ENCODE peak calls at places on chromosome 15, in four cellular contexts. W is IMR-90; S is activated CD8-positive, alpha-beta T cell treated with anti-CD3 and anti-CD28 coated beads for 36 hours; R is left ventricle myocardium inferior. O is an unnamed sample.

GRCh38 chr15:60091150-60091549 is 87.0 kb downstream of the FOXB1 start:
- DNase-seq in W (peak; percentile 83), S (no peak), R (no peak), O (no peak)

GRCh38 chr15:36887214-36888017 is 212.9 kb downstream of the MEIS2 start:
- DNase-seq in W (no peak), S (no peak), R (no peak), O (no peak)

GRCh38 chr15:100005715-100006114 is 272.5 kb upstream of the LYSMD4 start:
- DNase-seq in W (no peak), S (no peak), R (no peak), O (no peak)

GRCh38 chr15:101657968-101658784 is 6.0 kb upstream of the TM2D3 start:
- DNase-seq in W (no peak), S (no peak), R (peak; percentile 34), O (no peak)

GRCh38 chr15:101371081-101371480 is 76.0 kb upstream of the SNRPA1 start:
- DNase-seq in W (no peak), S (no peak), R (no peak), O (no peak)

GRCh38 chr15:38130739-38131498 is 121.7 kb upstream of the SPRED1 start:
- DNase-seq in W (peak; percentile 98), S (no peak), R (peak; percentile 84), O (peak; percentile 39)

GRCh38 chr15:82543155-82543554 is 2.9 kb upstream of the RPS17 start:
- DNase-seq in W (peak; percentile 91), S (no peak), R (no peak), O (no peak)

GRCh38 chr15:74540761-74541493 is at the start of gene ARID3B:
- DNase-seq in W (peak; percentile 98), S (peak; percentile 99), R (peak; percentile 98), O (peak; percentile 96)

GRCh38 chr15:72231847-72232461 is 964 bp upstream of the PKM start:
- DNase-seq in W (peak; percentile 82), S (peak; percentile 68), R (no peak), O (peak; percentile 33)

GRCh38 chr15:28890711-28891495 is 5.1 kb downstream of the APBA2 start:
- DNase-seq in W (no peak), S (peak; percentile 60), R (no peak), O (no peak)

GRCh38 chr15:28873585-28874139 is 12.1 kb upstream of the APBA2 start:
- DNase-seq in W (no peak), S (no peak), R (no peak), O (no peak)

GRCh38 chr15:66789029-66790025 is 87.3 kb downstream of the SMAD6 start:
- DNase-seq in W (peak; percentile 81), S (peak; percentile 23), R (peak; percentile 36), O (no peak)

GRCh38 chr15:76391847-76392246 is 55.3 kb downstream of the ISL2 start:
- DNase-seq in W (peak; percentile 32), S (no peak), R (no peak), O (no peak)

GRCh38 chr15:67506775-67507747 is 13.9 kb upstream of the C15orf61 start:
- DNase-seq in W (peak; percentile 9), S (no peak), R (no peak), O (no peak)

GRCh38 chr15:69313437-69314000 is 14.8 kb downstream of the PAQR5 start:
- DNase-seq in W (no peak), S (no peak), R (no peak), O (no peak)

GRCh38 chr15:74543583-74543982 is 2.6 kb downstream of the ARID3B start:
- DNase-seq in W (no peak), S (peak; percentile 57), R (no peak), O (no peak)

GRCh38 chr15:73598540-73599195 is 34.5 kb downstream of the NPTN start:
- DNase-seq in W (peak; percentile 35), S (no peak), R (no peak), O (no peak)

GRCh38 chr15:99411234-99411633 is 154.6 kb upstream of the MEF2A start:
- DNase-seq in W (no peak), S (no peak), R (no peak), O (no peak)

GRCh38 chr15:25422021-25422420 is 16.8 kb downstream of the UBE3A start:
- DNase-seq in W (no peak), S (no peak), R (no peak), O (no peak)

GRCh38 chr15:71437404-71437803 is 322.1 kb downstream of the THSD4 start:
- DNase-seq in W (no peak), S (no peak), R (no peak), O (no peak)

GRCh38 chr15:71048913-71049675 is 66.2 kb upstream of the THSD4 start:
- DNase-seq in W (peak; percentile 99), S (no peak), R (no peak), O (no peak)

GRCh38 chr15:41511331-41512077 is 2.1 kb downstream of the LTK start:
- DNase-seq in W (no peak), S (no peak), R (no peak), O (peak; percentile 51)

GRCh38 chr15:89346516-89346915 is 11.9 kb upstream of the POLG start:
- DNase-seq in W (no peak), S (no peak), R (no peak), O (no peak)

GRCh38 chr15:35622641-35623340 is 76.8 kb upstream of the DPH6 start:
- DNase-seq in W (no peak), S (no peak), R (no peak), O (no peak)

GRCh38 chr15:65993762-65994161 is 124.5 kb downstream of the RAB11A start:
- DNase-seq in W (no peak), S (no peak), R (no peak), O (no peak)

GRCh38 chr15:51270706-51271105 is 67.7 kb downstream of the CYP19A1 start:
- DNase-seq in W (no peak), S (no peak), R (no peak), O (no peak)

GRCh38 chr15:44261007-44261706 is 27.4 kb upstream of the GOLM2 start:
- DNase-seq in W (no peak), S (no peak), R (no peak), O (no peak)

GRCh38 chr15:44264148-44264547 is 24.4 kb upstream of the GOLM2 start:
- DNase-seq in W (no peak), S (no peak), R (no peak), O (no peak)

DNA sequence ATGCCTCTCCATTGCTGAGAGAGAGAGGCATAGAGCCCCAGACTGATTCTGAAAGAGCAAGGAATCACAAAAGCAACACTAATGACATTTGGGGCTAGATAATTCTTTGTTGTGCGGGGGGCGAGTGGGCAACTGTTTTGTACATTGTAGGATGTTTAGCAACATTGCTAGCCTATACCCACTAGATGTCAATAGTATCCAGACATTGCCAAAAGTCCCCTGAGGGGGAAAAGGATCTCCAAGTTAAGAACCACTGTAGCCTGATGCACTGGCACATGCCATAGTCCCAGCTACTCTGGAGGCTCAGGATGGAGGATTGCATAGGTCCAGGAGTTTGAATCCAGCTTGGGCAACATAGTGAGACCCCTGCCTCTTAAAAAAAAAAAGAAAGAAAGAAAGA is 22.8 kb upstream of the GOLM2 start:
- DNase-seq in W (no peak), S (no peak), R (no peak), O (no peak)
- TF ChIP-seq CTCF in W (no peak), S (no peak), R (no peak), O (no peak)

DNA sequence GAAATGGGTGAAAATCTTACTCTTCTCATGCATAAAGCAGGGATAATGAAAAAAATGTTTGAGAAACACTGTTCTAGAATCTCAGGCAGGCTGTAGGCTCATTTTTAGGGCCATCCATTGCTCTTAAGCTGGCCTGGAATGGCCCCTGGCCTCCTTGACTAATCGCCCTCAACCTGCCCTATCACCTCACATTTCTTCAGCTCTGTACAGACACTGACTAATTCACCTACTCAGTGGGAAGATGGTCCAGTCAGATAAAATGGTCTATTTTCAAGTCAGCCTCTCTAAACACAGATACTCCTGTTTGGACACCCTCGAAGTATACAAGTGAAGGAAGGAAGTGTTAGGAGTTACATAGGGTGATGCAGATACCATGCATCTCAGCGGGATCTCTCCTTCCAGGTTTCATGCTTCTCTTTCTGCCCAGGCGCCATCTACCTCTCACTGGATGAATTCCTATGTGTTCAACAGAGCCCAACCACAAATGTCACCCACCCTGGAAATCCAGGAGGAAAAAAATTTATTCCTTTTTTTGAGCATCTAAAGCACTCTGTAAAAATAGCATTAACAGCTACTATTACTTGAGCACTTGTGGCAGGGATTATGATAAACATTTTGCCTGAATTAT is 12.1 kb downstream of the FMN1 start:
- DNase-seq in W (no peak), S (no peak), R (no peak), O (no peak)
- TF ChIP-seq CTCF in W (no peak), S (no peak), R (no peak), O (no peak)

DNA sequence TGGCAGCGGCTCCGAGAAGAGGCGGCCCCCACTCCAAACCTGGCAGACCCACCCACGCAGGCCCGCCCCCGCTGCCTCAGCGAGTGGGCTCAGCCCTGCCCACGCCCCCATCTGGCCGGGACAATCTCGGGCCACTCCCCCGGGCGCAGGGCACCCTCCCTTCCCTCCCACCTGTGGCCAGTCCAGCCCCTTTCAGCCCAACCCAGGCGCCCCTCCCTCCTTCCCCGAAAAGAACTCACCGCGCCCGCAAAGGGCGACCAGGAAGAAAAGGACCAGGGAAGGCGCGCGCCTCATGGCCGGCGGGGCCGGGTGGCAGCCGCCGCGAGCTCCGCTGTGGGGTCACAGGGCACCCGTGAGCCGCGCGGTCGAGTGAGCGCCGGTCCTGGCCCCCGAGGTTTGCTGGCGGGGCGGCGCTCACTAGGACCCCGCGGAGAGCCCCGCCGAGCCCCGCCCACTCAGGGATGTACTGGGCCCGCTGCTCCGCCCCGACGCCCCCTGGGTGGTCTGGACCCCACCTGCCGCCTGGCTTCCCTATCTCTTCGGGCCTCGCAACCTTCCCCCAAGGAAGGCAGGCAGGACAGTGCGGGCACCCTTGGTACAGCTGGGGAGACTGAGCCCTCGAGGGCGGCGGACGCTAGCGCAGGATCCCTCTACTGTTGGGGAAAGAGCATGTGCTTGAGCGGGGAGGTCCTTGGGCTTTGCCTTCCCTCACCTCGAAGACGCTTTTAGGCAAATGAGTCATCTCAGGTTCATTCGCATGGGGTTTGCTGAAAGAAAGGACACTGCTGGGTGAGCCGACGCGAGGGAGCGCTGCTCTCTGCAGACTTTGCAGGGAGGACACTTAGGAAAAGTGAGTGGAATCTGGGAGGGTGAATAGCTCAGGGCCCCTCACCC is at the start of gene CHRNB4:
- DNase-seq in W (no peak), S (peak; percentile 35), R (no peak), O (no peak)
- TF ChIP-seq CTCF in W (no peak), S (no peak), R (no peak), O (no peak)

GRCh38 chr15:84980196-84981053 is 1.2 kb upstream of the PDE8A start:
- DNase-seq in W (peak; percentile 74), S (peak; percentile 92), R (peak; percentile 87), O (peak; percentile 87)

GRCh38 chr15:84979651-84980050 is 2.0 kb upstream of the PDE8A start:
- DNase-seq in W (no peak), S (no peak), R (peak; percentile 33), O (no peak)

GRCh38 chr15:84981711-84982300 is at the start of gene PDE8A:
- DNase-seq in W (peak; percentile 31), S (peak; percentile 55), R (peak; percentile 58), O (peak; percentile 80)

GRCh38 chr15:84982301-84982920 is 755 bp downstream of the PDE8A start:
- DNase-seq in W (peak; percentile 18), S (peak; percentile 80), R (peak; percentile 44), O (peak; percentile 38)

DNA sequence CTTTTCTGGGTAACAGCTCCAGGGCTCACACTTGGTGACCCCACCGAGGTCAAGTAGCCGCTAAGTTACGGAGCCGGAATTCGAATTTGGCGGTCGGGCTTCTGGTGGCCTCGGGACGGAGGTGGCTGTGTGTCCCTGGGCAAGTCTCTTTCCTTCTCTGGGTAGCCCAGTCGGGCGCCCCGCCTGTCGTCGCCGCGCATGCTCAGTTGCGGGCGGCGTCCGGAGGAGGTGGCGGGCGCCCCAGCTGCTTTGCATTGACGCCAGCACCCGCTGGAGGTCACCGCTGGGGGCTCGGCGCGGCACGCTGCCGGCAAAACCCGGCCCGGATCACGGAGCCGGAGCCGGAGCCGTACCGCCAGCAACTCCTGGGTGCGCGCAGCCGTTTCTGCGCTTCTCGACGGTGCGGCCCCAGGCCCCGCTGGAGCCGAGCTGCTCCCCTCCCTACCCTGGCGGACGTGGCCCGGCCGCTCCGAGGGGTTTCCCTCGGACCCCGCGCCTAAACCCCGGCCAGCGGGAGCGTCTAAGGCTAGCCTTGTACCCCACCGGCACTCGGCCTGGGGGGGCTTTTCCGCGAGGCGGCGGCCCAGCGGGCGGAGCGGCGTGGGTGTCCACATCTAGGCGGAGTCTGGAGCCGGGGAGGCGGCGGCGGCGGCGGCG is 474 bp upstream of the PDE8A start:
- DNase-seq in W (peak; percentile 96), S (peak; percentile 94), R (peak; percentile 95), O (peak; percentile 99)
- TF ChIP-seq CTCF in W (peak; percentile 14), S (no peak), R (peak; percentile 50), O (no peak)

O was measured in GM20000.